ENCODE peak calls at places on chromosomes 13 and 19, in seven cellular contexts. One of them, this sample, is unnamed. For H3K36me3 and H3K4me1, the result is how much of the 10 kb centered on the place peaks cover.

GRCh38 chr13:39603424-39603947 is 493 bp upstream of the LHFPL6 start:
- DNase-seq in naive thymus-derived CD4-positive, alpha-beta T cell: no peak
- DNase-seq in neural progenitor cell: peak
- DNase-seq in ascending aorta: no peak
- DNase-seq in BE2C: no peak
- DNase-seq in heart right ventricle: peak
- DNase-seq in thoracic aorta: no peak
- DNase-seq in this sample: no peak

GRCh38 chr19:15324791-15325519 is 7.4 kb downstream of the BRD4 start:
- DNase-seq in naive thymus-derived CD4-positive, alpha-beta T cell: no peak
- DNase-seq in neural progenitor cell: peak
- DNase-seq in ascending aorta: no peak
- DNase-seq in BE2C: no peak
- DNase-seq in heart right ventricle: no peak
- DNase-seq in thoracic aorta: no peak
- DNase-seq in this sample: no peak

GRCh38 chr13:78659450-78660110 is 625 bp upstream of the OBI1 start:
- DNase-seq in naive thymus-derived CD4-positive, alpha-beta T cell: peak
- DNase-seq in neural progenitor cell: no peak
- DNase-seq in ascending aorta: no peak
- DNase-seq in BE2C: no peak
- DNase-seq in heart right ventricle: no peak
- DNase-seq in thoracic aorta: no peak
- DNase-seq in this sample: no peak

GRCh38 chr13:23610187-23610576 is 40.0 kb downstream of the TNFRSF19 start:
- DNase-seq in naive thymus-derived CD4-positive, alpha-beta T cell: no peak
- DNase-seq in neural progenitor cell: no peak
- DNase-seq in ascending aorta: no peak
- DNase-seq in BE2C: peak
- DNase-seq in heart right ventricle: peak
- DNase-seq in thoracic aorta: no peak
- DNase-seq in this sample: no peak

GRCh38 chr13:23858586-23858985 is 30.6 kb downstream of the MIPEP start:
- DNase-seq in naive thymus-derived CD4-positive, alpha-beta T cell: no peak
- DNase-seq in neural progenitor cell: no peak
- DNase-seq in ascending aorta: no peak
- DNase-seq in BE2C: no peak
- DNase-seq in heart right ventricle: no peak
- DNase-seq in thoracic aorta: no peak
- DNase-seq in this sample: no peak

GRCh38 chr13:46392967-46393366 is 5.9 kb upstream of the RUBCNL start:
- DNase-seq in naive thymus-derived CD4-positive, alpha-beta T cell: no peak
- DNase-seq in neural progenitor cell: no peak
- DNase-seq in ascending aorta: no peak
- DNase-seq in BE2C: no peak
- DNase-seq in heart right ventricle: no peak
- DNase-seq in thoracic aorta: no peak
- DNase-seq in this sample: no peak

GRCh38 chr19:36489920-36490415 is 607 bp upstream of the ZNF566 start:
- DNase-seq in naive thymus-derived CD4-positive, alpha-beta T cell: no peak
- DNase-seq in neural progenitor cell: peak
- DNase-seq in ascending aorta: peak
- DNase-seq in BE2C: peak
- DNase-seq in heart right ventricle: no peak
- DNase-seq in thoracic aorta: peak
- DNase-seq in this sample: no peak

GRCh38 chr19:34172661-34173144 is 399 bp downstream of the LSM14A start:
- DNase-seq in naive thymus-derived CD4-positive, alpha-beta T cell: no peak
- DNase-seq in neural progenitor cell: peak
- DNase-seq in ascending aorta: no peak
- DNase-seq in BE2C: no peak
- DNase-seq in heart right ventricle: peak
- DNase-seq in thoracic aorta: no peak
- DNase-seq in this sample: peak

GRCh38 chr13:102039264-102039663 is 362.6 kb downstream of the FGF14 start:
- DNase-seq in naive thymus-derived CD4-positive, alpha-beta T cell: no peak
- DNase-seq in neural progenitor cell: no peak
- DNase-seq in ascending aorta: no peak
- DNase-seq in BE2C: peak
- DNase-seq in heart right ventricle: peak
- DNase-seq in thoracic aorta: no peak
- DNase-seq in this sample: no peak

GRCh38 chr13:42769650-42770049 is 11.7 kb upstream of the FAM216B start:
- DNase-seq in naive thymus-derived CD4-positive, alpha-beta T cell: no peak
- DNase-seq in neural progenitor cell: no peak
- DNase-seq in ascending aorta: no peak
- DNase-seq in BE2C: peak
- DNase-seq in heart right ventricle: no peak
- DNase-seq in thoracic aorta: no peak
- DNase-seq in this sample: no peak

GRCh38 chr19:52590728-52591127 is 20.6 kb downstream of the ZNF701 start:
- DNase-seq in naive thymus-derived CD4-positive, alpha-beta T cell: no peak
- DNase-seq in neural progenitor cell: peak
- DNase-seq in ascending aorta: no peak
- DNase-seq in BE2C: no peak
- DNase-seq in heart right ventricle: no peak
- DNase-seq in thoracic aorta: no peak
- DNase-seq in this sample: no peak

GRCh38 chr19:19774354-19775033 is 41.6 kb upstream of the ZNF14 start:
- DNase-seq in naive thymus-derived CD4-positive, alpha-beta T cell: no peak
- DNase-seq in neural progenitor cell: no peak
- DNase-seq in ascending aorta: no peak
- DNase-seq in BE2C: no peak
- DNase-seq in heart right ventricle: no peak
- DNase-seq in thoracic aorta: no peak
- DNase-seq in this sample: no peak

GRCh38 chr13:95382906-95383305 is 81.7 kb upstream of the ABCC4 start:
- DNase-seq in naive thymus-derived CD4-positive, alpha-beta T cell: no peak
- DNase-seq in neural progenitor cell: no peak
- DNase-seq in ascending aorta: no peak
- DNase-seq in BE2C: no peak
- DNase-seq in heart right ventricle: no peak
- DNase-seq in thoracic aorta: no peak
- DNase-seq in this sample: no peak

GRCh38 chr19:35739275-35740107 is 2.8 kb downstream of the IGFLR1 start:
- DNase-seq in naive thymus-derived CD4-positive, alpha-beta T cell: no peak
- DNase-seq in neural progenitor cell: no peak
- DNase-seq in ascending aorta: no peak
- DNase-seq in BE2C: no peak
- DNase-seq in heart right ventricle: no peak
- DNase-seq in thoracic aorta: no peak
- DNase-seq in this sample: no peak

GRCh38 chr19:44603201-44603945 is 10.0 kb upstream of the IGSF23 start:
- DNase-seq in naive thymus-derived CD4-positive, alpha-beta T cell: no peak
- DNase-seq in neural progenitor cell: no peak
- DNase-seq in ascending aorta: no peak
- DNase-seq in BE2C: no peak
- DNase-seq in heart right ventricle: peak
- DNase-seq in thoracic aorta: no peak
- DNase-seq in this sample: no peak

GRCh38 chr13:59043016-59043415 is 1120.7 kb downstream of the DIAPH3 start:
- DNase-seq in naive thymus-derived CD4-positive, alpha-beta T cell: no peak
- DNase-seq in neural progenitor cell: peak
- DNase-seq in ascending aorta: no peak
- DNase-seq in BE2C: no peak
- DNase-seq in heart right ventricle: no peak
- DNase-seq in thoracic aorta: no peak
- DNase-seq in this sample: no peak

GRCh38 chr19:54230031-54230430 is 7.2 kb upstream of the LILRB3 start:
- DNase-seq in naive thymus-derived CD4-positive, alpha-beta T cell: no peak
- DNase-seq in neural progenitor cell: no peak
- DNase-seq in ascending aorta: no peak
- DNase-seq in BE2C: no peak
- DNase-seq in heart right ventricle: no peak
- DNase-seq in thoracic aorta: no peak
- DNase-seq in this sample: no peak

GRCh38 chr13:109989686-109990085 is 203.3 kb upstream of the IRS2 start:
- DNase-seq in naive thymus-derived CD4-positive, alpha-beta T cell: no peak
- DNase-seq in neural progenitor cell: no peak
- DNase-seq in ascending aorta: no peak
- DNase-seq in BE2C: no peak
- DNase-seq in heart right ventricle: no peak
- DNase-seq in thoracic aorta: no peak
- DNase-seq in this sample: no peak

GRCh38 chr19:16327501-16327900 is 2.9 kb downstream of the KLF2 start:
- DNase-seq in naive thymus-derived CD4-positive, alpha-beta T cell: peak
- DNase-seq in neural progenitor cell: no peak
- DNase-seq in ascending aorta: no peak
- DNase-seq in BE2C: no peak
- DNase-seq in heart right ventricle: no peak
- DNase-seq in thoracic aorta: no peak
- DNase-seq in this sample: no peak

GRCh38 chr13:97627566-97627965 is 193.6 kb downstream of the RAP2A start:
- DNase-seq in naive thymus-derived CD4-positive, alpha-beta T cell: no peak
- DNase-seq in neural progenitor cell: peak
- DNase-seq in ascending aorta: peak
- DNase-seq in BE2C: peak
- DNase-seq in heart right ventricle: peak
- DNase-seq in thoracic aorta: no peak
- DNase-seq in this sample: no peak

GRCh38 chr13:101416181-101417042 is at the start of gene NALCN:
- DNase-seq in naive thymus-derived CD4-positive, alpha-beta T cell: peak
- DNase-seq in neural progenitor cell: peak
- DNase-seq in ascending aorta: no peak
- DNase-seq in BE2C: peak
- DNase-seq in heart right ventricle: no peak
- DNase-seq in thoracic aorta: no peak
- DNase-seq in this sample: no peak

GRCh38 chr19:50489461-50490011 is 12.9 kb upstream of the GARIN5A start:
- DNase-seq in naive thymus-derived CD4-positive, alpha-beta T cell: no peak
- DNase-seq in neural progenitor cell: no peak
- DNase-seq in ascending aorta: no peak
- DNase-seq in BE2C: no peak
- DNase-seq in heart right ventricle: no peak
- DNase-seq in thoracic aorta: no peak
- DNase-seq in this sample: no peak

GRCh38 chr13:76386316-76386715 is 499.9 kb downstream of the KCTD12 start:
- DNase-seq in naive thymus-derived CD4-positive, alpha-beta T cell: no peak
- DNase-seq in neural progenitor cell: no peak
- DNase-seq in ascending aorta: no peak
- DNase-seq in BE2C: no peak
- DNase-seq in heart right ventricle: no peak
- DNase-seq in thoracic aorta: no peak
- DNase-seq in this sample: no peak

GRCh38 chr19:1434577-1435060 is 3.6 kb upstream of the RPS15 start:
- DNase-seq in naive thymus-derived CD4-positive, alpha-beta T cell: no peak
- DNase-seq in neural progenitor cell: no peak
- DNase-seq in ascending aorta: no peak
- DNase-seq in BE2C: no peak
- DNase-seq in heart right ventricle: no peak
- DNase-seq in thoracic aorta: no peak
- DNase-seq in this sample: no peak

GRCh38 chr19:1435378-1435989 is 2.7 kb upstream of the RPS15 start:
- DNase-seq in naive thymus-derived CD4-positive, alpha-beta T cell: no peak
- DNase-seq in neural progenitor cell: no peak
- DNase-seq in ascending aorta: no peak
- DNase-seq in BE2C: no peak
- DNase-seq in heart right ventricle: no peak
- DNase-seq in thoracic aorta: no peak
- DNase-seq in this sample: no peak

GRCh38 chr19:1433119-1434039 is 4.8 kb upstream of the RPS15 start:
- DNase-seq in naive thymus-derived CD4-positive, alpha-beta T cell: no peak
- DNase-seq in neural progenitor cell: no peak
- DNase-seq in ascending aorta: no peak
- DNase-seq in BE2C: no peak
- DNase-seq in heart right ventricle: no peak
- DNase-seq in thoracic aorta: no peak
- DNase-seq in this sample: no peak

GRCh38 chr19:1432507-1432887 is 5.7 kb upstream of the RPS15 start:
- DNase-seq in naive thymus-derived CD4-positive, alpha-beta T cell: no peak
- DNase-seq in neural progenitor cell: no peak
- DNase-seq in ascending aorta: no peak
- DNase-seq in BE2C: no peak
- DNase-seq in heart right ventricle: no peak
- DNase-seq in thoracic aorta: no peak
- DNase-seq in this sample: no peak

DNA sequence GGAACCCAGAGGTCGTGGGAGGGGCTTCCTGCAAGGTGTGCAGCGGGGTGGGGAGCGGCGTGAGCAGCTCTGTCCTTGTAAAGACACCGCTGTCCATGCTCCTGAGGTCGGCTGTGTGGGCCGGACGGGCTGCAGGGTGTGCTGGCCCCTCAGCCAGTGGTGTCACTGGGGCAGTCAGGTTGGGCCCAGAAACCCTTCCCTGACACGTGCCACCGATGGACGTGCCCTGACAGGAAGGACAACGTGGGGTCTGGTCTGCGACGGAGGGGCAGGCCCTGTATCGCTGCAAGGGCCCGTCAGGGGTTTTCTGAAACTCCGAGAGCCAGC is 4.2 kb upstream of the RPS15 start:
- DNase-seq in naive thymus-derived CD4-positive, alpha-beta T cell: no peak
- DNase-seq in neural progenitor cell: no peak
- DNase-seq in ascending aorta: no peak
- DNase-seq in BE2C: no peak
- DNase-seq in heart right ventricle: no peak
- DNase-seq in thoracic aorta: no peak
- DNase-seq in this sample: no peak
- H3K36me3 ChIP-seq in naive thymus-derived CD4-positive, alpha-beta T cell: under half
- H3K36me3 ChIP-seq in neural progenitor cell: under half
- H3K36me3 ChIP-seq in ascending aorta: half or more
- H3K36me3 ChIP-seq in BE2C: half or more
- H3K36me3 ChIP-seq in heart right ventricle: under half
- H3K36me3 ChIP-seq in thoracic aorta: under half
- H3K36me3 ChIP-seq in this sample: under half

GRCh38 chr19:8501547-8501946 is 893 bp downstream of the PRAM1 start:
- DNase-seq in naive thymus-derived CD4-positive, alpha-beta T cell: no peak
- DNase-seq in neural progenitor cell: no peak
- DNase-seq in ascending aorta: no peak
- DNase-seq in BE2C: no peak
- DNase-seq in heart right ventricle: no peak
- DNase-seq in thoracic aorta: no peak
- DNase-seq in this sample: no peak
- H3K4me1 ChIP-seq in naive thymus-derived CD4-positive, alpha-beta T cell: under half
- H3K4me1 ChIP-seq in neural progenitor cell: under half
- H3K4me1 ChIP-seq in ascending aorta: under half
- H3K4me1 ChIP-seq in BE2C: under half
- H3K4me1 ChIP-seq in heart right ventricle: under half
- H3K4me1 ChIP-seq in thoracic aorta: under half
- H3K4me1 ChIP-seq in this sample: under half

GRCh38 chr13:113157929-113158747 is at the start of gene PROZ:
- DNase-seq in naive thymus-derived CD4-positive, alpha-beta T cell: no peak
- DNase-seq in neural progenitor cell: no peak
- DNase-seq in ascending aorta: no peak
- DNase-seq in BE2C: peak
- DNase-seq in heart right ventricle: no peak
- DNase-seq in thoracic aorta: no peak
- DNase-seq in this sample: no peak
- H3K36me3 ChIP-seq in naive thymus-derived CD4-positive, alpha-beta T cell: under half
- H3K36me3 ChIP-seq in neural progenitor cell: under half
- H3K36me3 ChIP-seq in ascending aorta: under half
- H3K36me3 ChIP-seq in BE2C: under half
- H3K36me3 ChIP-seq in heart right ventricle: under half
- H3K36me3 ChIP-seq in thoracic aorta: under half
- H3K36me3 ChIP-seq in this sample: under half

DNA sequence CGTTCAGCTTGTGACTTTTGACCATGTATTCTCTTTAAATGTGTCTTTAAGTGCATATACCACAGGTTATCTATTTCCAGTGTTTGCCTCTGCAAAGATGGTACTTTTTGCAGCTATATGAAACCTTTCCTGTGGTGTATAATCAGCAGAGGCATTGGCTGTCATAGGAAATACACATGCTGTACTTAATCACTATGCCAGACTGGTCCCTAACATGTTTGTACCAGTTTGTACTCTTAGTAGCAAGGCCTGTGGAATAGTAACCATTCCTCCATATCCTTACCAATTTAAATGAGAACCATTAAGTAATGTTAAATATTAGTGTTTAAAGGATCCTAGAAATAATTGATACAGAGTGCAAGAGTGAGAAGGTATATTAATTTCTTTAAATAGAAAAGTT is 69.8 kb downstream of the CDK8 start:
- DNase-seq in naive thymus-derived CD4-positive, alpha-beta T cell: no peak
- DNase-seq in neural progenitor cell: no peak
- DNase-seq in ascending aorta: no peak
- DNase-seq in BE2C: no peak
- DNase-seq in heart right ventricle: no peak
- DNase-seq in thoracic aorta: no peak
- DNase-seq in this sample: no peak
- H3K4me1 ChIP-seq in naive thymus-derived CD4-positive, alpha-beta T cell: under half
- H3K4me1 ChIP-seq in neural progenitor cell: under half
- H3K4me1 ChIP-seq in ascending aorta: under half
- H3K4me1 ChIP-seq in BE2C: under half
- H3K4me1 ChIP-seq in heart right ventricle: half or more
- H3K4me1 ChIP-seq in thoracic aorta: under half
- H3K4me1 ChIP-seq in this sample: under half

This sample was measured in CD4-positive, alpha-beta memory T cell.